ENCODE peak calls at places on chromosomes 11 and 22, in four cellular contexts. One of them, this sample, is unnamed.

GRCh38 chr11:830295-831131 is 2.2 kb upstream of the CD151 start:
- DNase-seq in tibial nerve: no peak
- DNase-seq in aorta: peak; percentile 91
- DNase-seq in HEK293T: peak; percentile 52
- DNase-seq in this sample: no peak

GRCh38 chr11:116648229-116649174 is 124.3 kb downstream of the BUD13 start:
- DNase-seq in tibial nerve: no peak
- DNase-seq in aorta: no peak
- DNase-seq in HEK293T: no peak
- DNase-seq in this sample: peak; percentile 12

GRCh38 chr22:24515025-24515338 is 19.9 kb downstream of the UPB1 start:
- DNase-seq in tibial nerve: no peak
- DNase-seq in aorta: no peak
- DNase-seq in HEK293T: no peak
- DNase-seq in this sample: no peak

GRCh38 chr11:79165908-79166307 is 274.9 kb downstream of the TENM4 start:
- DNase-seq in tibial nerve: no peak
- DNase-seq in aorta: no peak
- DNase-seq in HEK293T: no peak
- DNase-seq in this sample: no peak

GRCh38 chr11:66875376-66875775 is 18.5 kb downstream of the LRFN4 start:
- DNase-seq in tibial nerve: no peak
- DNase-seq in aorta: no peak
- DNase-seq in HEK293T: no peak
- DNase-seq in this sample: no peak

GRCh38 chr11:46159694-46160093 is 38.4 kb upstream of the PHF21A start:
- DNase-seq in tibial nerve: no peak
- DNase-seq in aorta: no peak
- DNase-seq in HEK293T: no peak
- DNase-seq in this sample: no peak

GRCh38 chr22:23270212-23270733 is 90.0 kb downstream of the BCR start:
- DNase-seq in tibial nerve: no peak
- DNase-seq in aorta: no peak
- DNase-seq in HEK293T: peak; percentile 39
- DNase-seq in this sample: no peak

GRCh38 chr11:24661313-24661712 is 164.5 kb downstream of the LUZP2 start:
- DNase-seq in tibial nerve: no peak
- DNase-seq in aorta: no peak
- DNase-seq in HEK293T: no peak
- DNase-seq in this sample: no peak

GRCh38 chr22:36985490-36985889 is 33.8 kb downstream of the TST start:
- DNase-seq in tibial nerve: no peak
- DNase-seq in aorta: no peak
- DNase-seq in HEK293T: no peak
- DNase-seq in this sample: no peak

GRCh38 chr11:65116370-65117205 is 913 bp downstream of the ZNHIT2 start:
- DNase-seq in tibial nerve: no peak
- DNase-seq in aorta: peak; percentile 86
- DNase-seq in HEK293T: no peak
- DNase-seq in this sample: peak; percentile 70

GRCh38 chr11:76007179-76007578 is 192.2 kb downstream of the UVRAG start:
- DNase-seq in tibial nerve: no peak
- DNase-seq in aorta: no peak
- DNase-seq in HEK293T: no peak
- DNase-seq in this sample: no peak

GRCh38 chr11:295351-296205 is 3.7 kb downstream of the IFITM5 start:
- DNase-seq in tibial nerve: no peak
- DNase-seq in aorta: peak; percentile 62
- DNase-seq in HEK293T: no peak
- DNase-seq in this sample: no peak

GRCh38 chr11:111729441-111729840 is 36.7 kb downstream of the PPP2R1B start:
- DNase-seq in tibial nerve: no peak
- DNase-seq in aorta: no peak
- DNase-seq in HEK293T: no peak
- DNase-seq in this sample: no peak

GRCh38 chr11:34364102-34364501 is 6.3 kb upstream of the ABTB2 start:
- DNase-seq in tibial nerve: no peak
- DNase-seq in aorta: no peak
- DNase-seq in HEK293T: no peak
- DNase-seq in this sample: no peak

GRCh38 chr22:46064236-46064965 is 85.9 kb upstream of the PPARA start:
- DNase-seq in tibial nerve: no peak
- DNase-seq in aorta: peak; percentile 44
- DNase-seq in HEK293T: no peak
- DNase-seq in this sample: no peak

GRCh38 chr22:40322061-40322460 is 24.2 kb upstream of the ADSL start:
- DNase-seq in tibial nerve: no peak
- DNase-seq in aorta: no peak
- DNase-seq in HEK293T: no peak
- DNase-seq in this sample: no peak

GRCh38 chr11:126542621-126543020 is 187.1 kb downstream of the ST3GAL4 start:
- DNase-seq in tibial nerve: no peak
- DNase-seq in aorta: no peak
- DNase-seq in HEK293T: no peak
- DNase-seq in this sample: no peak

GRCh38 chr11:68652683-68653156 is 31.6 kb upstream of the GAL start:
- DNase-seq in tibial nerve: no peak
- DNase-seq in aorta: no peak
- DNase-seq in HEK293T: no peak
- DNase-seq in this sample: no peak

GRCh38 chr22:36027960-36028645 is 521 bp downstream of the RBFOX2 start:
- DNase-seq in tibial nerve: peak; percentile 8
- DNase-seq in aorta: peak; percentile 84
- DNase-seq in HEK293T: peak; percentile 78
- DNase-seq in this sample: peak; percentile 53

GRCh38 chr22:44926124-44926475 is 83.7 kb downstream of the PHF21B start:
- DNase-seq in tibial nerve: no peak
- DNase-seq in aorta: peak; percentile 38
- DNase-seq in HEK293T: no peak
- DNase-seq in this sample: no peak

GRCh38 chr11:118633979-118634378 is 26.6 kb downstream of the PHLDB1 start:
- DNase-seq in tibial nerve: no peak
- DNase-seq in aorta: no peak
- DNase-seq in HEK293T: no peak
- DNase-seq in this sample: no peak

GRCh38 chr11:70742553-70743291 is 344.4 kb downstream of the CTTN start:
- DNase-seq in tibial nerve: no peak
- DNase-seq in aorta: peak; percentile 65
- DNase-seq in HEK293T: no peak
- DNase-seq in this sample: no peak

GRCh38 chr11:33329705-33330329 is 72.6 kb downstream of the HIPK3 start:
- DNase-seq in tibial nerve: peak; percentile 21
- DNase-seq in aorta: no peak
- DNase-seq in HEK293T: peak; percentile 60
- DNase-seq in this sample: peak; percentile 75

GRCh38 chr11:102850973-102851745 is 7.8 kb upstream of the MMP3 start:
- DNase-seq in tibial nerve: no peak
- DNase-seq in aorta: no peak
- DNase-seq in HEK293T: no peak
- DNase-seq in this sample: no peak

GRCh38 chr11:95993438-95994339 is 69.8 kb upstream of the MTMR2 start:
- DNase-seq in tibial nerve: no peak
- DNase-seq in aorta: no peak
- DNase-seq in HEK293T: no peak
- DNase-seq in this sample: no peak

GRCh38 chr22:42680648-42681047 is 31.5 kb upstream of the CYB5R3 start:
- DNase-seq in tibial nerve: no peak
- DNase-seq in aorta: no peak
- DNase-seq in HEK293T: no peak
- DNase-seq in this sample: peak; percentile 58

GRCh38 chr11:120218695-120219033 is 7.8 kb downstream of the OAF start:
- DNase-seq in tibial nerve: no peak
- DNase-seq in aorta: no peak
- DNase-seq in HEK293T: no peak
- DNase-seq in this sample: no peak

GRCh38 chr11:612201-612960 is 3.4 kb downstream of the IRF7 start:
- DNase-seq in tibial nerve: no peak
- DNase-seq in aorta: peak; percentile 75
- DNase-seq in HEK293T: no peak
- DNase-seq in this sample: peak; percentile 64

GRCh38 chr11:27403195-27403594 is 40.2 kb upstream of the CCDC34 start:
- DNase-seq in tibial nerve: no peak
- DNase-seq in aorta: no peak
- DNase-seq in HEK293T: no peak
- DNase-seq in this sample: no peak

GRCh38 chr11:19419813-19420212 is 179.1 kb upstream of the E2F8 start:
- DNase-seq in tibial nerve: peak; percentile 28
- DNase-seq in aorta: no peak
- DNase-seq in HEK293T: no peak
- DNase-seq in this sample: no peak

GRCh38 chr22:43535741-43536140 is 123.9 kb downstream of the MPPED1 start:
- DNase-seq in tibial nerve: no peak
- DNase-seq in aorta: peak; percentile 35
- DNase-seq in HEK293T: no peak
- DNase-seq in this sample: no peak

GRCh38 chr22:46001046-46001425 is 24.1 kb upstream of the WNT7B start:
- DNase-seq in tibial nerve: no peak
- DNase-seq in aorta: peak; percentile 58
- DNase-seq in HEK293T: no peak
- DNase-seq in this sample: peak; percentile 28

GRCh38 chr11:117419136-117419914 is 91.7 kb downstream of the CEP164 start:
- DNase-seq in tibial nerve: no peak
- DNase-seq in aorta: peak; percentile 57
- DNase-seq in HEK293T: no peak
- DNase-seq in this sample: no peak

GRCh38 chr11:12537778-12538401 is 136.3 kb upstream of the TEAD1 start:
- DNase-seq in tibial nerve: no peak
- DNase-seq in aorta: no peak
- DNase-seq in HEK293T: no peak
- DNase-seq in this sample: no peak

GRCh38 chr11:75052457-75052856 is 44.2 kb downstream of the OR2AT4 start:
- DNase-seq in tibial nerve: no peak
- DNase-seq in aorta: no peak
- DNase-seq in HEK293T: no peak
- DNase-seq in this sample: no peak